ENCODE peak calls at places on chromosomes 13 and 19, in seven cellular contexts. W is activated T-cell treated with anti-CD3 and anti-CD28 coated beads, Interleukin-2, amount 50 U/mL, for 1 hour; R is T-helper 2 cell; L is NCI-H1417 treated with DMSO at 0.1 percent for 48 hours; E is SW480; D is GM12864; J is HAP-1. G is an unnamed sample.

GRCh38 chr19:19356901-19357566 is 36.4 kb downstream of the MAU2 start:
- DNase-seq in W (no peak), R (no peak), L (no peak), E (no peak), D (no peak), J (no peak), G (no peak)

GRCh38 chr13:104297075-104297474 is 1230.9 kb upstream of the SLC10A2 start:
- DNase-seq in W (no peak), R (no peak), L (no peak), E (no peak), D (no peak), J (no peak), G (no peak)

GRCh38 chr13:90968510-90968909 is 379.0 kb upstream of the MIR17HG start:
- DNase-seq in W (no peak), R (peak; percentile 2), L (no peak), E (peak; percentile 26), D (no peak), J (no peak), G (no peak)

GRCh38 chr13:57787058-57787791 is 155.7 kb downstream of the PCDH17 start:
- DNase-seq in W (no peak), R (no peak), L (no peak), E (no peak), D (no peak), J (no peak), G (no peak)

GRCh38 chr13:82772802-82773201 is 1109.5 kb downstream of the SLITRK1 start:
- DNase-seq in W (no peak), R (no peak), L (no peak), E (no peak), D (no peak), J (no peak), G (no peak)

GRCh38 chr19:47107201-47107952 is 6.2 kb downstream of the ZC3H4 start:
- DNase-seq in W (no peak), R (peak; percentile 78), L (no peak), E (peak; percentile 55), D (no peak), J (no peak), G (no peak)

GRCh38 chr13:110759710-110760109 is 46.2 kb downstream of the ING1 start:
- DNase-seq in W (no peak), R (no peak), L (no peak), E (no peak), D (no peak), J (no peak), G (no peak)

GRCh38 chr19:1843116-1843515 is 5.2 kb downstream of the REXO1 start:
- DNase-seq in W (no peak), R (no peak), L (no peak), E (no peak), D (no peak), J (no peak), G (no peak)

GRCh38 chr19:50777830-50778303 is 7.6 kb downstream of the GPR32 start:
- DNase-seq in W (no peak), R (no peak), L (no peak), E (peak; percentile 83), D (no peak), J (peak; percentile 39), G (no peak)

GRCh38 chr13:97544041-97544765 is 110.2 kb downstream of the RAP2A start:
- DNase-seq in W (no peak), R (no peak), L (no peak), E (no peak), D (no peak), J (no peak), G (no peak)

GRCh38 chr19:13091400-13092161 is 11.1 kb downstream of the LYL1 start:
- DNase-seq in W (no peak), R (no peak), L (peak; percentile 21), E (no peak), D (no peak), J (no peak), G (no peak)

G was measured in NCI-H2081 treated with DMSO at 0.1 percent for 48 hours.